ENCODE peak calls at places on chromosomes 3 and 15, in seven cellular contexts. E, R, M, G, C, Q and T are unnamed samples.

GRCh38 chr3:148758303-148758884 is 60.7 kb downstream of the AGTR1 start:
- DNase-seq in E (no peak), R (no peak), M (no peak), G (no peak), C (no peak), Q (no peak), T (no peak)

GRCh38 chr15:72751751-72752455 is 31.7 kb downstream of the ADPGK start:
- DNase-seq in E (no peak), R (no peak), M (peak), G (no peak), C (no peak), Q (peak), T (no peak)

GRCh38 chr3:101928890-101929289 is 79.6 kb downstream of the NFKBIZ start:
- DNase-seq in E (no peak), R (no peak), M (no peak), G (no peak), C (no peak), Q (no peak), T (peak)

GRCh38 chr3:113745273-113746068 is 578 bp downstream of the NAA50 start:
- DNase-seq in E (peak), R (peak), M (peak), G (peak), C (peak), Q (peak), T (peak)

GRCh38 chr3:105493305-105493892 is 126.7 kb downstream of the ALCAM start:
- DNase-seq in E (no peak), R (no peak), M (no peak), G (no peak), C (no peak), Q (no peak), T (no peak)

GRCh38 chr3:96449341-96449740 is 365.1 kb upstream of the EPHA6 start:
- DNase-seq in E (no peak), R (no peak), M (no peak), G (no peak), C (no peak), Q (no peak), T (no peak)

GRCh38 chr3:114014211-114014610 is 42.1 kb downstream of the CCDC191 start:
- DNase-seq in E (no peak), R (no peak), M (no peak), G (no peak), C (no peak), Q (no peak), T (no peak)

GRCh38 chr3:31354373-31354772 is 178.4 kb upstream of the STT3B start:
- DNase-seq in E (no peak), R (no peak), M (no peak), G (no peak), C (no peak), Q (no peak), T (no peak)

GRCh38 chr3:71511037-71511436 is 72.5 kb downstream of the FOXP1 start:
- DNase-seq in E (no peak), R (peak), M (no peak), G (no peak), C (no peak), Q (no peak), T (no peak)

GRCh38 chr15:40282144-40282869 is 557 bp downstream of the ANKRD63 start:
- DNase-seq in E (no peak), R (peak), M (peak), G (no peak), C (peak), Q (peak), T (no peak)

GRCh38 chr3:69647081-69647480 is 92.2 kb upstream of the MITF start:
- DNase-seq in E (no peak), R (no peak), M (no peak), G (no peak), C (no peak), Q (no peak), T (no peak)

GRCh38 chr15:50819344-50819743 is 53.8 kb upstream of the SPPL2A start:
- DNase-seq in E (no peak), R (no peak), M (no peak), G (no peak), C (no peak), Q (no peak), T (no peak)

GRCh38 chr3:40035177-40035576 is 225.8 kb downstream of the MYRIP start:
- DNase-seq in E (no peak), R (no peak), M (no peak), G (no peak), C (no peak), Q (no peak), T (no peak)

GRCh38 chr3:140571836-140572235 is 106.0 kb upstream of the TRIM42 start:
- DNase-seq in E (no peak), R (no peak), M (no peak), G (no peak), C (no peak), Q (no peak), T (no peak)

GRCh38 chr15:26073430-26074333 is 210.6 kb upstream of the ATP10A start:
- DNase-seq in E (no peak), R (no peak), M (no peak), G (no peak), C (no peak), Q (no peak), T (no peak)

GRCh38 chr15:38745136-38745535 is 180.5 kb upstream of the RASGRP1 start:
- DNase-seq in E (no peak), R (no peak), M (no peak), G (no peak), C (no peak), Q (no peak), T (no peak)

GRCh38 chr15:59296181-59296617 is 76.5 kb downstream of the MYO1E start:
- DNase-seq in E (no peak), R (no peak), M (no peak), G (peak), C (no peak), Q (no peak), T (peak)

GRCh38 chr3:46939578-46940405 is 36.8 kb downstream of the CCDC12 start:
- DNase-seq in E (no peak), R (no peak), M (no peak), G (no peak), C (no peak), Q (no peak), T (no peak)

GRCh38 chr3:175397407-175397806 is 538.3 kb downstream of the NAALADL2 start:
- DNase-seq in E (no peak), R (no peak), M (no peak), G (no peak), C (no peak), Q (no peak), T (no peak)

GRCh38 chr3:43477600-43477999 is 144.2 kb downstream of the ANO10 start:
- DNase-seq in E (peak), R (no peak), M (peak), G (no peak), C (no peak), Q (peak), T (no peak)

GRCh38 chr15:63500265-63501250 is 3.8 kb upstream of the USP3 start:
- DNase-seq in E (no peak), R (peak), M (peak), G (no peak), C (peak), Q (peak), T (no peak)

GRCh38 chr3:41345788-41346187 is 146.5 kb downstream of the CTNNB1 start:
- DNase-seq in E (no peak), R (no peak), M (no peak), G (no peak), C (no peak), Q (no peak), T (no peak)

DNA sequence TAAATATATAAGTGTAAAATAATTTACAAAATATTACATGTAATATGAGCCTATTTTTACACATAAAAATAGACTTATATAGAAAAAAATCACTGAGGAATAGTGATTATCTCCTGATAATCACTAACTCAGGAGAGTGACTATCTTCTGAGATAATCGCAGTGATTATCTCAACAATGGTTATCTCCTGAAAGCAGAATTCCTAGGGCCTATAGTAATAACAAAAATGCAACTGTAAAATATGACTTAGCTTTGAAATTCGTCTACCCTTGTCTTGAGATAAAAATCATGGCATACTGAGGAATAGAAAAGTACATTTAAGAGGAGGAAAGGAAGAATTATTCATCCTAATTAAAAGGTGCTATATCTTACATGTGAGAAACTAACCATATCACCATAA is 117.0 kb upstream of the ASB14 start:
- DNase-seq in E (no peak), R (no peak), M (no peak), G (no peak), C (no peak), Q (no peak), T (no peak)
- H3K4me3 ChIP-seq in E (no peak), R (no peak), M (no peak), G (no peak), C (no peak), Q (no peak), T (no peak)

DNA sequence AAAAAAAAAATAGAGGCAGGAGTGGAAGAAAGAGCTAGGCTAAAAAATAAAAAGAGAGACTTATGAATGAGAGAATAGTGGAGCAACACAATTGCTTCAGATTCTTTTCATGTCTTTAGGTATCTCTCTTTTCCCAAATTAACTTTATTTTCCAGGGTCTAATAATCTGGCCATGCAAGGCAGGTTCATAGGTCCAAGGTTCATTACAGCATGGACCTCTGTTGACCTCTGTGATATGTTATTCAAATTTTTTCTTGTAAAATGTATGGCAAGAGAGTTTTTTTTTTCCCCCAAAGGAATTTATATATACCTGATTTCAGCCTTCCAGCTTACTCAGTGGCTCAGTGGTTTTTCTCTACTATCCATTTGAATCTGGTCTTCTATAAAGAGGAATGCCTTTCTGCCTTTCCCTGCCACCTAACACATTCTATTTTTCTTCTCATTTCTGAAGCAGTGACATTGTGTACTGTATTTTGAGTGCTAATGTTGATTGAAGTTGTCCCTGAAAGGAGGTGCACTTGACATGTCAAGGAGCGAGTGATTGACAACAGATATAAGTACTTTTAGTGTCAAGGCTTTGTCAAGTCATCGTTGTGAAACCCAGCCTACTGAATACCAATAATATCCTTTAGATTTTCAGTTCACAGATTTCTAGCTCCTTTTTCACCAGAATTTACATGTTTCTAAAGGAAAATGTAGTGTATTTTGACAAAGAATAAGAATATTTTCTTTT is 118.5 kb downstream of the MAP2K5 start:
- DNase-seq in E (no peak), R (no peak), M (no peak), G (no peak), C (no peak), Q (no peak), T (no peak)
- TF ChIP-seq CTCF in E (no peak), R (no peak), M (no peak), G (no peak), C (no peak), Q (no peak), T (no peak)

GRCh38 chr3:111592941-111593340 is 2.2 kb downstream of the ZBED2 start:
- DNase-seq in E (no peak), R (no peak), M (no peak), G (no peak), C (no peak), Q (no peak), T (no peak)

GRCh38 chr3:111594781-111595180 is 365 bp downstream of the ZBED2 start:
- DNase-seq in E (no peak), R (no peak), M (no peak), G (no peak), C (no peak), Q (no peak), T (no peak)

GRCh38 chr3:111593666-111594065 is 1.5 kb downstream of the ZBED2 start:
- DNase-seq in E (no peak), R (no peak), M (no peak), G (no peak), C (no peak), Q (no peak), T (no peak)

GRCh38 chr3:111595239-111595638 is at the start of gene ZBED2:
- DNase-seq in E (no peak), R (no peak), M (peak), G (no peak), C (no peak), Q (no peak), T (no peak)

GRCh38 chr3:111594205-111594604 is 941 bp downstream of the ZBED2 start:
- DNase-seq in E (no peak), R (no peak), M (no peak), G (peak), C (no peak), Q (no peak), T (peak)
- H3K4me3 ChIP-seq in E (no peak), R (no peak), M (no peak), G (no peak), C (no peak), Q (no peak), T (no peak)

DNA sequence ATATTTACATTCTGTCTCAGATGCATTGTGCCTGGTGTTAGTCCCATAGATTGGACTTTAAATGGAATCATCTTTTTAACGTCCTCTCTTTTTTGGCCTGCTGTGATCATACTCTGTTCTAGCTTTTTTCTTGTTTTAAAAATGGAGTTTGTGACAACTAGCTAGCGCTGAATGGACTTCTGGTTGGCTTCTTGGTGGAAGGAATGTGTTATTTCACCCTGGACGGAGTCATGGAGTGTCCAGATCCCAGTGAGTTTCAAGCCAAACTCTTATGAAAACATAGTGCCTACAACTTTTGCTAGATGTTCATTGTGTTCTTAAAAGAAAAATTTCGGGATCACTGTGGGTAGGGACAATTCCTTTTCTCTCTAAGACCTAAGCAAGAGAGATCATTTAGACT is 192.6 kb downstream of the TCF12 start:
- DNase-seq in E (no peak), R (no peak), M (no peak), G (no peak), C (no peak), Q (no peak), T (no peak)
- TF ChIP-seq CTCF in E (peak), R (no peak), M (no peak), G (peak), C (no peak), Q (no peak), T (no peak)